ENCODE peak calls at places on chromosomes 12 and 14, in four cellular contexts. Q is astrocyte of the spinal cord, T is epithelial cell of esophagus, K is IMR-90. N is an unnamed sample.
A peak's percentile ranks its signal among the peaks of the same experiment; 100 is the strongest.

GRCh38 chr14:67268456-67269115 is 27.4 kb downstream of the PALS1 start:
- DNase-seq in Q (no peak), T (peak; percentile 7), K (peak; percentile 20), N (peak; percentile 10)

GRCh38 chr14:52694761-52695480 is 437 bp downstream of the ERO1A start:
- DNase-seq in K (peak; percentile 49), T (peak; percentile 71), Q (peak; percentile 52), N (peak; percentile 56)

GRCh38 chr12:17020765-17021164 is 414.8 kb upstream of the LMO3 start:
- DNase-seq in K (no peak), T (no peak), Q (no peak), N (no peak)

GRCh38 chr12:124436366-124436765 is 131.0 kb downstream of the NCOR2 start:
- DNase-seq in T (peak; percentile 10), K (peak; percentile 16), Q (no peak), N (no peak)

GRCh38 chr14:68952544-68953535 is 26.3 kb downstream of the ACTN1 start:
- DNase-seq in Q (peak; percentile 82), T (no peak), K (peak; percentile 94), N (peak; percentile 89)

GRCh38 chr14:100466111-100466856 is 120.9 kb downstream of the BEGAIN start:
- DNase-seq in Q (no peak), T (no peak), K (no peak), N (no peak)

GRCh38 chr14:103091041-103091882 is 3.3 kb upstream of the EXOC3L4 start:
- DNase-seq in Q (no peak), K (peak; percentile 47), T (peak; percentile 18), N (peak; percentile 48)

GRCh38 chr12:124673881-124674617 is 106.6 kb upstream of the NCOR2 start:
- DNase-seq in Q (no peak), K (no peak), T (no peak), N (no peak)

GRCh38 chr12:94092516-94093241 is 55.7 kb upstream of the PLXNC1 start:
- DNase-seq in K (peak; percentile 25), Q (peak; percentile 81), T (peak; percentile 86), N (peak; percentile 89)

GRCh38 chr14:31229638-31230229 is 22.1 kb upstream of the HECTD1 start:
- DNase-seq in K (peak; percentile 98), T (peak; percentile 98), Q (peak; percentile 87), N (peak; percentile 99)

GRCh38 chr14:31228533-31228932 is 20.9 kb upstream of the HECTD1 start:
- DNase-seq in T (peak; percentile 35), Q (no peak), K (no peak), N (peak; percentile 12)

GRCh38 chr14:31232081-31232480 is 24.5 kb upstream of the HECTD1 start:
- DNase-seq in Q (no peak), K (no peak), T (no peak), N (no peak)

GRCh38 chr14:31230559-31230958 is 23.0 kb upstream of the HECTD1 start:
- DNase-seq in Q (no peak), K (no peak), T (no peak), N (no peak)

GRCh38 chr14:31229009-31229408 is 21.4 kb upstream of the HECTD1 start:
- DNase-seq in K (no peak), T (no peak), Q (no peak), N (no peak)
- H3K4me3 ChIP-seq in K (no peak overlapping the region), T (no peak overlapping the region), Q (no peak overlapping the region), N (no peak overlapping the region)

DNA sequence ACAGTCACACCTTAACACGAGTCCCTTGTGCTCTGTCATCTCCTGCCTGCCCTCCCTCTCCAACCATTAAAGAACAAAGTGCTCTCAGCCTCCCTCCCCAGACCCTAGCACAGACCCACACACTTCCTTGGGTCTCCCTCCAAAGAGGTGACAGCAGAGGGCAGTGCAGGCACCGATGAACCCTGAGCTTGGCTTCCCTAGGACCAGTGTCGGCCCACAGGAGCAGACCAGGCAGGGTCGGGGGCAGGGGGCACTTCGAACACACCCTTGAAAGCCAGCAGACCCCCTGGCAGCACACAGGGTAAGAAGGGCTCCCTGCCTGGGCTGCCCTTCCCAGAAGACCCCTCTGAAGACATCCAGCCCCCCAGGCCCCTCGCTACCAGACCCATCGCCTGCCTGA is 7.0 kb downstream of the CDK2AP1 start:
- DNase-seq in Q (no peak), T (no peak), K (no peak), N (no peak)
- TF ChIP-seq CTCF in Q (peak; percentile 14), T (no peak), K (no peak), N (peak; percentile 12)

GRCh38 chr12:20524113-20524512 is 155.8 kb downstream of the PDE3A start:
- DNase-seq in Q (no peak), K (no peak), T (no peak), N (no peak)
- H3K4me3 ChIP-seq in Q (no peak overlapping the region), K (no peak overlapping the region), T (no peak overlapping the region), N (no peak overlapping the region)

DNA sequence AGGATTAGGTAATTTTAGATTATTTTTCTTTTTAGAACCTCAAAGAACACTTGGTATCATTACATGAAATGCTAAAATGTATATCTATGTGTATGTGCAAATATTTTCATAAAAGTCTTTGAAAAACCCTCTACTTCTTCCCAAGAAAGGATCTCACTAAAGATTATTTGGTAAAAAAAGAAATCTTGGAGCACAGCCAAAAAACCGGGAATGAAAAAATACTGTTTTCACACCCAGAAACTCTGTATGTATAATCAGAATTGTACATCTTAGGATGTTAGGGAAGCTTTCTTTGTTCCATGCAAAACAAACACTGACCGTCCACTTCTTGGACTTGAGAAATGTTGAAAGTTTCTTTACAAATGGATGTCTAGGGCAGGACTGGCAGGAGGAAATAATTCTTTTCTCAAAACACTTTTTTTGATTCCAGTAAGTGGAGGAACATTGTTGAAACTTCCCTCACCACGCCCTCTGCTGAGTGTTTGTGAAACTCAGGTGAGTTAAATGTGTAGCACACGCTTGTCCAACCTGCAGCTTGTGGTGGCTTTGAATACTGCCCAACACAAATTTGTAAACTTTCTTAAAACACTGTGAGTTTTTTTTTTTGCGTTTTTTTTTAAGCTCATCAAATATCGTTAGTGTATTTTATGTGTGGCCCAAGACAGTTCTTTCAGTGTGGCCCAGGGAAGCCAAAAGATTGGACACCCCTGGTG is 26.5 kb downstream of the FBXO34 start:
- DNase-seq in T (peak; percentile 83), Q (no peak), K (no peak), N (no peak)
- TF ChIP-seq CTCF in T (peak; percentile 55), Q (no peak), K (no peak), N (no peak)

GRCh38 chr12:52691765-52692150 is 11.6 kb upstream of the KRT1 start:
- DNase-seq in K (no peak), T (no peak), Q (no peak), N (no peak)

GRCh38 chr12:52689936-52690335 is 9.7 kb upstream of the KRT1 start:
- DNase-seq in K (no peak), T (no peak), Q (no peak), N (no peak)

GRCh38 chr12:52689239-52689638 is 9.0 kb upstream of the KRT1 start:
- DNase-seq in T (no peak), K (no peak), Q (no peak), N (no peak)

GRCh38 chr12:52691076-52691764 is 11.0 kb upstream of the KRT1 start:
- DNase-seq in K (no peak), T (no peak), Q (no peak), N (no peak)

GRCh38 chr12:52690351-52691075 is 10.3 kb upstream of the KRT1 start:
- DNase-seq in Q (no peak), T (no peak), K (no peak), N (no peak)
- H3K4me3 ChIP-seq in Q (no peak overlapping the region), T (no peak overlapping the region), K (no peak overlapping the region), N (no peak overlapping the region)

DNA sequence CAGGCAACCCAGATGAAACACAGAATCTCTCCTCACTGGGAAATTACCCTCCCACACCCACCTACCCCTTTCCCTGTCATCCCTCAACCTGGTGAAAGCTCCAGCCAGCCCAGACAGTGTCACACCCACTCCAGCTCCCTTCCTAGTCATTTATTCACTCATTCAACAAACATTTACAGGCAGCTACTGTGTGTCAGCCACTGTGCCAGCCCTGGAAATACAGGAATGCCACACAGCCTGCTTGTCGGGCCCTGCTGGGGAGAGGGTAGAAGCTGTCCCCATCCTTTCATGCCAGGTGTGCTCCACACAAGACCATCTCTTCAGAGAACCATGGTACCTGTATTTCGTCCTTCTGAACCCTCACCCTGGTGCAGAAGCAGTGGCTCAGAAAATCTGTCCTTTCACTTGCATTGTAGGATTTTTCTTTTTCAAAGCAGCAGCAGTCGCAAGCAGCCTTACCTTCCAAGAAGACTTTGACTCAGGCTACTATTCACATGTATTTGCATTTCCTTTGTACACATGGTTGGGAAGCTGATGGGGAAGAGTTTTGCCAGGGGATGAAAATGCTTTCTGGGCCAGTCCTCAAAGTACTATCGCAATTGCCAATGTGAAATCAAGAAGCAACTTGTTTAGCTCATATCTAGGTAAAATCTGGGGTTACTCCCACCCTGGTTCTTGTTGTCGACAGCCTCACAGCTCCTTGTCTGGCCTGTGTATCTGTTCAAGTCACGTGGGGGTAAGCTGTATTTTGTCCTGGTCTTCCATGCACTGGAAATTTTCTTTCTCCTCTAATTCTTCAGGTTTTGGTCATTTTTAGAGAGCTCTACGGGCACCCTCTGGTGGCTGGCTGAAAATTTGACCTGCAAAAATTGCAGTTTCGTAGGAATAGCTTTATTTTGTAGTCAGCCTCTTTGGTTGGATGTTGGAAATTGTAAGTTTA is 147.4 kb upstream of the EGLN3 start:
- DNase-seq in Q (peak; percentile 64), K (peak; percentile 29), T (peak; percentile 88), N (peak; percentile 69)
- TF ChIP-seq CTCF in Q (peak; percentile 71), K (peak; percentile 65), T (peak; percentile 72), N (peak; percentile 65)

DNA sequence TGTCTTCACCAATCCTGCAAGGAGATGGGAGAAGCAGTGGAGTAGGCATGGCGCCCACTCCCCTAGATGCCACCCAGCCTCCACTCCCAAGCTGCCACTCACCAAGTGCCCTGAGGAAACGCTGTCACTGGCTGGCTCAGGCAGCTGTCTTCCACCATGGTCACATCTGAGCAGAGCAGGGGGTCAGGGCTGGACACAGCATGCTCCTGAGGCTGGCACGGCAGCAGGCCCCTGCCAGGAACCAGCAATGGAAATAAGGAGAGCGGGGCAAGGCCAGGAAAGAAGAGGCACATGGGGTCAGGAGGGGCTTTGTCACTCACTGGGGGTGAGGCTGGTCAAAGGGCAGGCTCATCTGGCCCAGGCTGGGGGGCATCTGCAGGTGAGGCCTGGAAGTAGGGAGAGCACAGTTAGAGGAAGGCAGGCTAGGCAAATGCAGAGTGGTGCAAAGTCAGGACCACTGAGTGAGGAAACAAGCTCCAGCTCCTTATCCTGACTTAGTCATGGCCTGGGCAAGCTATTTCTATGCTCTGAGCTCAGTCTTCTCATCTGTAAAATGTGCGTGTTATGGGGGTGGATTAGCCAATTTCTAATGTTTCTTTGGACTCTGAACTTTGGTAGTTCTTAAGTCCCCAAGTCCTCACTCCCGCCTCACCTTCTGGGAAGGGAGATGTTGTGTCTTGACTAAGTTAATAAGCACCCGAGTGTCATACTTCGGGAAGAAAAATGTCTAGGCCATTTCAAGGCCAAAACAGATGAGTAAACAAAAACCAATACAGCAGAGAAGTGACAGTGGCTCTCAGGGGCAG is 8.0 kb downstream of the NAB2 start:
- DNase-seq in K (no peak), T (no peak), Q (no peak), N (no peak)
- H3K4me3 ChIP-seq in K (no peak overlapping the region), T (no peak overlapping the region), Q (no peak overlapping the region), N (no peak overlapping the region)

DNA sequence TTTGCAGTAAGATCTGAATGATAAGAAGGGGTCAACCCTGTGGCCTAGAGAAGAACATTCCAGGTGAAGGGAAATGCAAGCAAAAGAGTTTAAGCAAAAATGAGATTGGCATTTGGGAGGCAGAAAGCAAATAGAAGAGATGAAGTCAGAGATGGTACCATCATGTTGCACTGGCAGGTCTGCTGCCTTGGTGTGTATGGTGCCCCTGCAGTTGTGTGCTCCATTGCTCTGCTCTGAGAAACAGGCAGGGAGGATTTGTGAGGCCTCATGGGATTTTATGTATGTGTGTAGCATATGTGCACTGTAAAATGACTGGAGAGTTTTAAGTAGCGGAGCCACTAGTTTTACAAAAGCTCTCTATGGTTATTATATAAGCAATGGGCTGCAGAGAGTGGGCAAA is 6.6 kb downstream of the LDHB start:
- DNase-seq in T (no peak), Q (no peak), K (no peak), N (no peak)
- TF ChIP-seq CTCF in T (no peak), Q (no peak), K (no peak), N (no peak)

GRCh38 chr12:111411187-111411764 is 5.6 kb downstream of the SH2B3 start:
- DNase-seq in K (no peak), Q (no peak), T (no peak), N (no peak)
- H3K4me3 ChIP-seq in K (no peak overlapping the region), Q (no peak overlapping the region), T (no peak overlapping the region), N (no peak overlapping the region)